ENCODE peak calls at places on chromosomes 11 and 22, in four cellular contexts. S is H9, L is H1, J is IMR-90. P is an unnamed sample.

GRCh38 chr11:12192796-12193514 is 82.6 kb downstream of the MICAL2 start:
- DNase-seq in L (no peak), J (no peak), S (no peak), P (no peak)

GRCh38 chr22:46239261-46240048 is 10.6 kb downstream of the CDPF1 start:
- DNase-seq in S (no peak), J (no peak), L (no peak), P (no peak)

GRCh38 chr11:27612932-27613669 is 87.2 kb downstream of the BDNF start:
- DNase-seq in J (no peak), S (no peak), L (no peak), P (no peak)

GRCh38 chr22:29825578-29825977 is 12.5 kb downstream of the ASCC2 start:
- DNase-seq in L (no peak), S (no peak), J (no peak), P (no peak)

GRCh38 chr11:125348704-125349635 is 147.1 kb downstream of the FEZ1 start:
- DNase-seq in L (no peak), S (peak), J (peak), P (peak)

GRCh38 chr11:115297330-115297729 is 206.9 kb downstream of the CADM1 start:
- DNase-seq in S (no peak), J (no peak), L (no peak), P (no peak)

GRCh38 chr11:44007746-44008501 is 39.9 kb upstream of the ACCSL start:
- DNase-seq in J (no peak), S (peak), L (no peak), P (peak)

GRCh38 chr11:73578786-73579185 is 19.1 kb downstream of the FAM168A start:
- DNase-seq in J (no peak), L (no peak), S (no peak), P (no peak)

GRCh38 chr11:18372187-18372586 is 22.2 kb upstream of the LDHA start:
- DNase-seq in L (no peak), J (no peak), S (no peak), P (no peak)

GRCh38 chr22:46070215-46070721 is 80.1 kb upstream of the PPARA start:
- DNase-seq in L (no peak), S (peak), J (peak), P (peak)

GRCh38 chr11:13380731-13381130 is 82.3 kb downstream of the BTBD10 start:
- DNase-seq in J (no peak), L (no peak), S (no peak), P (no peak)

GRCh38 chr11:65920035-65920802 is 993 bp downstream of the DRAP1 start:
- DNase-seq in J (no peak), L (no peak), S (no peak), P (no peak)

GRCh38 chr22:22704156-22704946 is 59.9 kb downstream of the GGTLC2 start:
- DNase-seq in L (no peak), S (peak), J (no peak), P (no peak)

GRCh38 chr11:75337195-75337654 is 14.2 kb downstream of the ARRB1 start:
- DNase-seq in L (no peak), J (peak), S (no peak), P (no peak)

DNA sequence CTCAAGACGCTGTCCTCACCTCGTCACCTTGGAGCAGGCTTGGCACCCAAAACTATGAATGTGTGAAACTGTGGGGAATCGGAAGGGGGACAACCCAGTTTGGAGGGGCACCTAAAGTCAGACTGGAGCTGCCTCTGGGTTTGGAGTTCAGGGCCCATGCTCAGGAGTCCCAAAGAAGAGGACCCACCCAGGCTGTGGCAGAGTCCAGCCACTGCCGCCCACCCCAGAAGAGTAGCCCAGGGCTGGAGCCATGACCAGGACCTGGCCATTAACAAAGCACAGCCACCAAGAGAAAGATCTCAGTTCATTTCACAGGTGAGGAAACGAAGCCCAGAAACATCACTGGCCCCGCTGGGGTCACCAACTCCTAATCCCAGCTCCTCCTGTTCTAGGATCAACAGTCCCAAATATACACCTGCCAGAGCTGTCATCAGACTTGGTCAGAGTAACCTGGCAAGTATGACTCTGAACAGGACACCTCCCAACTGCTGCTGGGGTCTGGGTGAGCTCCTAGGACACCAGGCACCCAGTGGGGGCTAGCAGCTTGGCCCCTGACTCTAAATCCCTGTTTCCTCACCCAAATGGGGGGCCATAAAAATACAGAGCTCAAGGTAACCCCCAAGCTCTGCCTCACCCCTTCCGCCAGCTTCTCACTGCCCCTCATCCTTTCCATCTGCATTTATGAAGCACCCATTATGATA is 2.7 kb downstream of the RAB3IL1 start:
- DNase-seq in S (no peak), J (no peak), L (no peak), P (no peak)
- H4K5ac ChIP-seq in S (no peak), J (no peak), L (no peak), P (no peak)

GRCh38 chr22:20653012-20653794 is 120.7 kb upstream of the SERPIND1 start:
- DNase-seq in J (no peak), L (no peak), S (peak), P (no peak)
- H2BK15ac ChIP-seq in J (no peak), L (no peak), S (no peak), P (no peak)

GRCh38 chr11:15698855-15699254 is 584.1 kb downstream of the INSC start:
- DNase-seq in L (no peak), S (no peak), J (no peak), P (no peak)
- H4K5ac ChIP-seq in L (no peak), S (no peak), J (no peak), P (no peak)

GRCh38 chr22:19904174-19904856 is 37.3 kb upstream of the COMT start:
- DNase-seq in J (no peak), L (no peak), S (no peak), P (no peak)
- H2BK15ac ChIP-seq in J (no peak), L (peak), S (no peak), P (no peak)

DNA sequence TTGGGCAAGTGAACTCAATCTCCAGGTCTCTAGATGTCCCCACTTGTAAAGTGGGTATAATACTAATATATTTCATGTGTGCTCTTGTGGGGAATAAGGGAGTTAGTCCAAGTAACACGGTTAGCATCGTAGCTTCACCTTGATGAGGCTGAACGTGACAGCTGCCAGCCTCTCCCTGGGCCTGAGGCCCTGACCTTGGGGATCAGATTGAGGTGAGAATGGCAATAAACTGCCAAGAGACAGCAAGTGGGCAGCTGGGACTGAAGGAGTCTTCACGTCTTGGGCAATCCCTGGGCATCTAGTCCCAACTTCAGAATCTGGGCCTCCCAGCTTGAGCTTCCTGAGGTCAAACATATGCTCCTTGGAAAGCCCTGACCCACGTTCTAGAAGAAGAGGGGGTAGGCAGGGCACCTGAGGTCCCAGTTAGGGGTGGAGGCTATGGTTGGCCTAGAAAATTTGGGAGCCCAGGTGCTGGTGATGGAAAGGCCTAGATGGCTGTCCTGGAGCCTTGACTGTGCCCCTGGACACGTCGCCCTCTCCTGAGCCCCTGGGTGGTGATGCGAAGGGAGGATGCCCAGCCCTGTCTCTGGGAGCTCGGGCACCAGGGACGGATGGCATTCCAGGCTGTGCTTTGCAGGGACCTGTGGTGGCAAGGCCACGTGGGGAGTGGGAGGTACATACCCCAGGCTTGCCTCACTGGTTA is 23.4 kb downstream of the ADAMTS15 start:
- DNase-seq in S (no peak), L (no peak), J (no peak), P (no peak)
- H4K5ac ChIP-seq in S (no peak), L (no peak), J (no peak), P (no peak)

GRCh38 chr22:49323751-49324415 is 503.8 kb downstream of the BRD1 start:
- DNase-seq in S (peak), L (no peak), J (no peak), P (no peak)

GRCh38 chr22:49320714-49321476 is 506.8 kb downstream of the BRD1 start:
- DNase-seq in J (no peak), S (peak), L (no peak), P (no peak)

GRCh38 chr22:49322231-49322630 is 505.4 kb downstream of the BRD1 start:
- DNase-seq in S (no peak), L (no peak), J (no peak), P (no peak)

GRCh38 chr22:49322861-49323622 is 504.6 kb downstream of the BRD1 start:
- DNase-seq in S (no peak), J (no peak), L (no peak), P (no peak)

GRCh38 chr22:49321477-49322055 is 506.1 kb downstream of the BRD1 start:
- DNase-seq in L (no peak), J (no peak), S (peak), P (no peak)
- H2BK15ac ChIP-seq in L (no peak), J (no peak), S (no peak), P (no peak)

DNA sequence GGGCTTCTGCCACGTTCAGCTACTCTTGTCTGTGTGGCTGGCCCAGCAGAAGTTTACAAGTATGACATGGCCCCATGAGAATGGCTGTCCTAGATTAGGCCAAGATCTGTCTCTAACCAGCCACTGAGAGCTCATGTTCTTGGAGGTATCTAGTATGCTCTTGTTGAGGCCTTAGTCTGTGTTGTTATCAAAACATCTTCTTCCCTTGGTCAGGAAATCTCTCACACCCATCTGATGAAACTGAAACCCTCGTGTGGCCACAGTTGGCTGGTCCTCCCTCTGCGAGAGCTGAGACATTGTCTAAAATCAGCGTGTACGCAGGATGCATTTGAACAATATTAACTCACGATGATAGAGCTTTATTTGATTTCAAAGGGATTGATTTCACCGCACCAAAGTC is 109.0 kb upstream of the NNMT start:
- DNase-seq in S (no peak), J (no peak), L (no peak), P (no peak)
- H4K5ac ChIP-seq in S (no peak), J (no peak), L (no peak), P (no peak)

DNA sequence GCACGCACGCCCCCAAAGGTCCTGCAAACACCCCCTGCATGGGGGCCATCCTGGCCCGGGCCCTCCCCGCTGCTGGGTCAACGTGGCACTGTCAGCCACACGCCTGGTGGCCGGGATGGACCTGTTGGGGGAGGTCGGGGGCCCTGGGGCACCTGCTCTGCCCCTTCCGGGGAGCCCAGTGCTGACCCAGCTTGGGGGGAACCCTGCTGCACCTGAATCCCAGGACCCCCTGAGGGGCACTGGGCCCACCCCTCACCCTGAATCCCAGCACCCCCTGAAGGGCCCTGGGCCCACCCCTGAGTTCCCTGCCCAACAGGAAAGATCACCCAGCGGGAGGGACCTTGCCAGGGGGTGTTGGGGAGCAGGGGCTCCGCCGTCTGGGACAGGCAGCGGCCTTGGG is 413 bp upstream of the MUC6 start:
- DNase-seq in L (no peak), S (no peak), J (no peak), P (no peak)
- H2BK15ac ChIP-seq in L (no peak), S (no peak), J (no peak), P (no peak)

GRCh38 chr22:17235861-17236260 is 16.6 kb upstream of the ADA2 start:
- DNase-seq in J (no peak), S (no peak), L (no peak), P (no peak)
- H4K5ac ChIP-seq in J (no peak), S (no peak), L (peak), P (no peak)

DNA sequence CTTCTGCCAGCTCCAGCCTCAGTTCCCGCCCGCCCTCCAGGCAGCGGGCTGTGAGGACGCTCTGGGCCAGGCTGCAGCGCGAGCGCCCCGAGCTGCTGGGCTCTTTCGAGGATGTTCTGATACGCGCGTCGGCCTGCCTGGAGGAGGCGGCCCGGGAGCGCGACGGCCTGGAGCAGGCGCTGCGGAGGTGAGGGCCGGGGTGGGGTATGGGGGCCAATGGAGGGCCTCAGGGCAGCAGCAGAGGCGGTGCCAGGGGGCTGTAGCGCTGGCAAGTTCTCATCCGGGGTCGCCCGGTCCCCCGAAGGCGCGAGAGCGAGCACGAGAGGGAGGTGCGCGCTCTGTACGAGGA is 2.2 kb downstream of the CRACR2B start:
- DNase-seq in S (no peak), L (no peak), J (no peak), P (peak)
- H2BK15ac ChIP-seq in S (no peak), L (no peak), J (no peak), P (no peak)

P was measured in mesendoderm.